ENCODE peak calls at places on chromosome 9, in seven cellular contexts. One of them, this sample, is unnamed.

GRCh38 chr9:117704024-117704575 is at the start of gene TLR4:
- DNase-seq in left lobe of liver: peak; percentile 67
- DNase-seq in stimulated activated CD4-positive, alpha-beta T cell treated with anti-CD3 and anti-CD28 coated beads, Interleukin-12 subunit alpha, Interleukin-12 subunit beta, amount 100 ng/mL, for 4 hours: no peak
- DNase-seq in germinal center: peak; percentile 56
- DNase-seq in mucosa of descending colon: peak; percentile 66
- DNase-seq in activated CD8-positive, alpha-beta T cell treated with anti-CD3 and anti-CD28 coated beads for 36 hours: no peak
- DNase-seq in GM04503: peak; percentile 51
- DNase-seq in this sample: peak; percentile 92

GRCh38 chr9:88464851-88465250 is 70.1 kb upstream of the NXNL2 start:
- DNase-seq in left lobe of liver: no peak
- DNase-seq in stimulated activated CD4-positive, alpha-beta T cell treated with anti-CD3 and anti-CD28 coated beads, Interleukin-12 subunit alpha, Interleukin-12 subunit beta, amount 100 ng/mL, for 4 hours: no peak
- DNase-seq in germinal center: no peak
- DNase-seq in mucosa of descending colon: no peak
- DNase-seq in activated CD8-positive, alpha-beta T cell treated with anti-CD3 and anti-CD28 coated beads for 36 hours: no peak
- DNase-seq in GM04503: no peak
- DNase-seq in this sample: no peak

GRCh38 chr9:109771084-109771483 is 8.9 kb upstream of the PALM2AKAP2 start:
- DNase-seq in left lobe of liver: no peak
- DNase-seq in stimulated activated CD4-positive, alpha-beta T cell treated with anti-CD3 and anti-CD28 coated beads, Interleukin-12 subunit alpha, Interleukin-12 subunit beta, amount 100 ng/mL, for 4 hours: no peak
- DNase-seq in germinal center: no peak
- DNase-seq in mucosa of descending colon: no peak
- DNase-seq in activated CD8-positive, alpha-beta T cell treated with anti-CD3 and anti-CD28 coated beads for 36 hours: no peak
- DNase-seq in GM04503: peak; percentile 66
- DNase-seq in this sample: no peak

GRCh38 chr9:133440884-133441283 is 18.7 kb downstream of the ADAMTS13 start:
- DNase-seq in left lobe of liver: no peak
- DNase-seq in stimulated activated CD4-positive, alpha-beta T cell treated with anti-CD3 and anti-CD28 coated beads, Interleukin-12 subunit alpha, Interleukin-12 subunit beta, amount 100 ng/mL, for 4 hours: no peak
- DNase-seq in germinal center: peak; percentile 88
- DNase-seq in mucosa of descending colon: no peak
- DNase-seq in activated CD8-positive, alpha-beta T cell treated with anti-CD3 and anti-CD28 coated beads for 36 hours: no peak
- DNase-seq in GM04503: no peak
- DNase-seq in this sample: no peak

GRCh38 chr9:113756476-113757198 is 119.5 kb upstream of the ZNF618 start:
- DNase-seq in left lobe of liver: no peak
- DNase-seq in stimulated activated CD4-positive, alpha-beta T cell treated with anti-CD3 and anti-CD28 coated beads, Interleukin-12 subunit alpha, Interleukin-12 subunit beta, amount 100 ng/mL, for 4 hours: no peak
- DNase-seq in germinal center: no peak
- DNase-seq in mucosa of descending colon: no peak
- DNase-seq in activated CD8-positive, alpha-beta T cell treated with anti-CD3 and anti-CD28 coated beads for 36 hours: no peak
- DNase-seq in GM04503: no peak
- DNase-seq in this sample: peak; percentile 9

GRCh38 chr9:109145062-109145461 is 22.0 kb downstream of the FRRS1L start:
- DNase-seq in left lobe of liver: no peak
- DNase-seq in stimulated activated CD4-positive, alpha-beta T cell treated with anti-CD3 and anti-CD28 coated beads, Interleukin-12 subunit alpha, Interleukin-12 subunit beta, amount 100 ng/mL, for 4 hours: no peak
- DNase-seq in germinal center: no peak
- DNase-seq in mucosa of descending colon: no peak
- DNase-seq in activated CD8-positive, alpha-beta T cell treated with anti-CD3 and anti-CD28 coated beads for 36 hours: no peak
- DNase-seq in GM04503: no peak
- DNase-seq in this sample: no peak

GRCh38 chr9:83509372-83509771 is 28.8 kb downstream of the FRMD3 start:
- DNase-seq in left lobe of liver: no peak
- DNase-seq in stimulated activated CD4-positive, alpha-beta T cell treated with anti-CD3 and anti-CD28 coated beads, Interleukin-12 subunit alpha, Interleukin-12 subunit beta, amount 100 ng/mL, for 4 hours: no peak
- DNase-seq in germinal center: no peak
- DNase-seq in mucosa of descending colon: no peak
- DNase-seq in activated CD8-positive, alpha-beta T cell treated with anti-CD3 and anti-CD28 coated beads for 36 hours: no peak
- DNase-seq in GM04503: peak; percentile 78
- DNase-seq in this sample: no peak

GRCh38 chr9:25891534-25891933 is 213.3 kb upstream of the TUSC1 start:
- DNase-seq in left lobe of liver: no peak
- DNase-seq in stimulated activated CD4-positive, alpha-beta T cell treated with anti-CD3 and anti-CD28 coated beads, Interleukin-12 subunit alpha, Interleukin-12 subunit beta, amount 100 ng/mL, for 4 hours: no peak
- DNase-seq in germinal center: no peak
- DNase-seq in mucosa of descending colon: no peak
- DNase-seq in activated CD8-positive, alpha-beta T cell treated with anti-CD3 and anti-CD28 coated beads for 36 hours: no peak
- DNase-seq in GM04503: no peak
- DNase-seq in this sample: no peak

GRCh38 chr9:21015122-21015815 is 16.2 kb downstream of the HACD4 start:
- DNase-seq in left lobe of liver: no peak
- DNase-seq in stimulated activated CD4-positive, alpha-beta T cell treated with anti-CD3 and anti-CD28 coated beads, Interleukin-12 subunit alpha, Interleukin-12 subunit beta, amount 100 ng/mL, for 4 hours: no peak
- DNase-seq in germinal center: no peak
- DNase-seq in mucosa of descending colon: no peak
- DNase-seq in activated CD8-positive, alpha-beta T cell treated with anti-CD3 and anti-CD28 coated beads for 36 hours: no peak
- DNase-seq in GM04503: no peak
- DNase-seq in this sample: no peak

GRCh38 chr9:100933656-100934055 is 94.9 kb upstream of the PLPPR1 start:
- DNase-seq in left lobe of liver: no peak
- DNase-seq in stimulated activated CD4-positive, alpha-beta T cell treated with anti-CD3 and anti-CD28 coated beads, Interleukin-12 subunit alpha, Interleukin-12 subunit beta, amount 100 ng/mL, for 4 hours: no peak
- DNase-seq in germinal center: no peak
- DNase-seq in mucosa of descending colon: no peak
- DNase-seq in activated CD8-positive, alpha-beta T cell treated with anti-CD3 and anti-CD28 coated beads for 36 hours: no peak
- DNase-seq in GM04503: peak; percentile 14
- DNase-seq in this sample: no peak

GRCh38 chr9:127225747-127226646 is 38.6 kb upstream of the GARNL3 start:
- DNase-seq in left lobe of liver: no peak
- DNase-seq in stimulated activated CD4-positive, alpha-beta T cell treated with anti-CD3 and anti-CD28 coated beads, Interleukin-12 subunit alpha, Interleukin-12 subunit beta, amount 100 ng/mL, for 4 hours: no peak
- DNase-seq in germinal center: no peak
- DNase-seq in mucosa of descending colon: no peak
- DNase-seq in activated CD8-positive, alpha-beta T cell treated with anti-CD3 and anti-CD28 coated beads for 36 hours: peak; percentile 9
- DNase-seq in GM04503: no peak
- DNase-seq in this sample: no peak

GRCh38 chr9:131227112-131228058 is 48.9 kb downstream of the FAM78A start:
- DNase-seq in left lobe of liver: no peak
- DNase-seq in stimulated activated CD4-positive, alpha-beta T cell treated with anti-CD3 and anti-CD28 coated beads, Interleukin-12 subunit alpha, Interleukin-12 subunit beta, amount 100 ng/mL, for 4 hours: no peak
- DNase-seq in germinal center: no peak
- DNase-seq in mucosa of descending colon: no peak
- DNase-seq in activated CD8-positive, alpha-beta T cell treated with anti-CD3 and anti-CD28 coated beads for 36 hours: no peak
- DNase-seq in GM04503: no peak
- DNase-seq in this sample: no peak

GRCh38 chr9:127530206-127530941 is 79.1 kb downstream of the LRSAM1 start:
- DNase-seq in left lobe of liver: no peak
- DNase-seq in stimulated activated CD4-positive, alpha-beta T cell treated with anti-CD3 and anti-CD28 coated beads, Interleukin-12 subunit alpha, Interleukin-12 subunit beta, amount 100 ng/mL, for 4 hours: no peak
- DNase-seq in germinal center: no peak
- DNase-seq in mucosa of descending colon: no peak
- DNase-seq in activated CD8-positive, alpha-beta T cell treated with anti-CD3 and anti-CD28 coated beads for 36 hours: no peak
- DNase-seq in GM04503: no peak
- DNase-seq in this sample: no peak

GRCh38 chr9:130262771-130263170 is 2.8 kb upstream of the HMCN2 start:
- DNase-seq in left lobe of liver: no peak
- DNase-seq in stimulated activated CD4-positive, alpha-beta T cell treated with anti-CD3 and anti-CD28 coated beads, Interleukin-12 subunit alpha, Interleukin-12 subunit beta, amount 100 ng/mL, for 4 hours: no peak
- DNase-seq in germinal center: no peak
- DNase-seq in mucosa of descending colon: no peak
- DNase-seq in activated CD8-positive, alpha-beta T cell treated with anti-CD3 and anti-CD28 coated beads for 36 hours: no peak
- DNase-seq in GM04503: no peak
- DNase-seq in this sample: no peak

GRCh38 chr9:28342815-28343338 is 769.6 kb upstream of the C9orf72 start:
- DNase-seq in left lobe of liver: no peak
- DNase-seq in stimulated activated CD4-positive, alpha-beta T cell treated with anti-CD3 and anti-CD28 coated beads, Interleukin-12 subunit alpha, Interleukin-12 subunit beta, amount 100 ng/mL, for 4 hours: no peak
- DNase-seq in germinal center: no peak
- DNase-seq in mucosa of descending colon: no peak
- DNase-seq in activated CD8-positive, alpha-beta T cell treated with anti-CD3 and anti-CD28 coated beads for 36 hours: no peak
- DNase-seq in GM04503: no peak
- DNase-seq in this sample: peak; percentile 9

GRCh38 chr9:14924821-14925220 is 14.6 kb upstream of the FREM1 start:
- DNase-seq in left lobe of liver: no peak
- DNase-seq in stimulated activated CD4-positive, alpha-beta T cell treated with anti-CD3 and anti-CD28 coated beads, Interleukin-12 subunit alpha, Interleukin-12 subunit beta, amount 100 ng/mL, for 4 hours: no peak
- DNase-seq in germinal center: no peak
- DNase-seq in mucosa of descending colon: no peak
- DNase-seq in activated CD8-positive, alpha-beta T cell treated with anti-CD3 and anti-CD28 coated beads for 36 hours: no peak
- DNase-seq in GM04503: peak; percentile 36
- DNase-seq in this sample: peak; percentile 62

GRCh38 chr9:36164989-36165388 is 4.2 kb upstream of the CCIN start:
- DNase-seq in left lobe of liver: no peak
- DNase-seq in stimulated activated CD4-positive, alpha-beta T cell treated with anti-CD3 and anti-CD28 coated beads, Interleukin-12 subunit alpha, Interleukin-12 subunit beta, amount 100 ng/mL, for 4 hours: no peak
- DNase-seq in germinal center: no peak
- DNase-seq in mucosa of descending colon: no peak
- DNase-seq in activated CD8-positive, alpha-beta T cell treated with anti-CD3 and anti-CD28 coated beads for 36 hours: no peak
- DNase-seq in GM04503: no peak
- DNase-seq in this sample: no peak

GRCh38 chr9:126915281-126915816 is 767 bp downstream of the RALGPS1 start:
- DNase-seq in left lobe of liver: peak; percentile 55
- DNase-seq in stimulated activated CD4-positive, alpha-beta T cell treated with anti-CD3 and anti-CD28 coated beads, Interleukin-12 subunit alpha, Interleukin-12 subunit beta, amount 100 ng/mL, for 4 hours: peak; percentile 25
- DNase-seq in germinal center: peak; percentile 85
- DNase-seq in mucosa of descending colon: peak; percentile 92
- DNase-seq in activated CD8-positive, alpha-beta T cell treated with anti-CD3 and anti-CD28 coated beads for 36 hours: peak; percentile 39
- DNase-seq in GM04503: no peak
- DNase-seq in this sample: no peak

GRCh38 chr9:96875460-96876142 is 21.3 kb upstream of the ZNF782 start:
- DNase-seq in left lobe of liver: peak; percentile 78
- DNase-seq in stimulated activated CD4-positive, alpha-beta T cell treated with anti-CD3 and anti-CD28 coated beads, Interleukin-12 subunit alpha, Interleukin-12 subunit beta, amount 100 ng/mL, for 4 hours: peak; percentile 30
- DNase-seq in germinal center: peak; percentile 64
- DNase-seq in mucosa of descending colon: peak; percentile 77
- DNase-seq in activated CD8-positive, alpha-beta T cell treated with anti-CD3 and anti-CD28 coated beads for 36 hours: peak; percentile 81
- DNase-seq in GM04503: no peak
- DNase-seq in this sample: peak; percentile 91

GRCh38 chr9:107720511-107720910 is 230.9 kb upstream of the KLF4 start:
- DNase-seq in left lobe of liver: no peak
- DNase-seq in stimulated activated CD4-positive, alpha-beta T cell treated with anti-CD3 and anti-CD28 coated beads, Interleukin-12 subunit alpha, Interleukin-12 subunit beta, amount 100 ng/mL, for 4 hours: no peak
- DNase-seq in germinal center: no peak
- DNase-seq in mucosa of descending colon: no peak
- DNase-seq in activated CD8-positive, alpha-beta T cell treated with anti-CD3 and anti-CD28 coated beads for 36 hours: no peak
- DNase-seq in GM04503: no peak
- DNase-seq in this sample: no peak

GRCh38 chr9:134139081-134139480 is 3.2 kb downstream of the WDR5 start:
- DNase-seq in left lobe of liver: no peak
- DNase-seq in stimulated activated CD4-positive, alpha-beta T cell treated with anti-CD3 and anti-CD28 coated beads, Interleukin-12 subunit alpha, Interleukin-12 subunit beta, amount 100 ng/mL, for 4 hours: no peak
- DNase-seq in germinal center: no peak
- DNase-seq in mucosa of descending colon: no peak
- DNase-seq in activated CD8-positive, alpha-beta T cell treated with anti-CD3 and anti-CD28 coated beads for 36 hours: no peak
- DNase-seq in GM04503: no peak
- DNase-seq in this sample: no peak

GRCh38 chr9:89732952-89733349 is 128.1 kb downstream of the GADD45G start:
- DNase-seq in left lobe of liver: no peak
- DNase-seq in stimulated activated CD4-positive, alpha-beta T cell treated with anti-CD3 and anti-CD28 coated beads, Interleukin-12 subunit alpha, Interleukin-12 subunit beta, amount 100 ng/mL, for 4 hours: no peak
- DNase-seq in germinal center: no peak
- DNase-seq in mucosa of descending colon: no peak
- DNase-seq in activated CD8-positive, alpha-beta T cell treated with anti-CD3 and anti-CD28 coated beads for 36 hours: no peak
- DNase-seq in GM04503: no peak
- DNase-seq in this sample: no peak

GRCh38 chr9:16884952-16885513 is 14.6 kb upstream of the BNC2 start:
- DNase-seq in left lobe of liver: no peak
- DNase-seq in stimulated activated CD4-positive, alpha-beta T cell treated with anti-CD3 and anti-CD28 coated beads, Interleukin-12 subunit alpha, Interleukin-12 subunit beta, amount 100 ng/mL, for 4 hours: no peak
- DNase-seq in germinal center: no peak
- DNase-seq in mucosa of descending colon: no peak
- DNase-seq in activated CD8-positive, alpha-beta T cell treated with anti-CD3 and anti-CD28 coated beads for 36 hours: no peak
- DNase-seq in GM04503: peak; percentile 59
- DNase-seq in this sample: peak; percentile 41

GRCh38 chr9:101463397-101463796 is 27.8 kb upstream of the ALDOB start:
- DNase-seq in left lobe of liver: no peak
- DNase-seq in stimulated activated CD4-positive, alpha-beta T cell treated with anti-CD3 and anti-CD28 coated beads, Interleukin-12 subunit alpha, Interleukin-12 subunit beta, amount 100 ng/mL, for 4 hours: no peak
- DNase-seq in germinal center: no peak
- DNase-seq in mucosa of descending colon: no peak
- DNase-seq in activated CD8-positive, alpha-beta T cell treated with anti-CD3 and anti-CD28 coated beads for 36 hours: no peak
- DNase-seq in GM04503: no peak
- DNase-seq in this sample: no peak

GRCh38 chr9:135065151-135065550 is 22.3 kb upstream of the OLFM1 start:
- DNase-seq in left lobe of liver: no peak
- DNase-seq in stimulated activated CD4-positive, alpha-beta T cell treated with anti-CD3 and anti-CD28 coated beads, Interleukin-12 subunit alpha, Interleukin-12 subunit beta, amount 100 ng/mL, for 4 hours: no peak
- DNase-seq in germinal center: no peak
- DNase-seq in mucosa of descending colon: peak; percentile 31
- DNase-seq in activated CD8-positive, alpha-beta T cell treated with anti-CD3 and anti-CD28 coated beads for 36 hours: no peak
- DNase-seq in GM04503: no peak
- DNase-seq in this sample: no peak

GRCh38 chr9:125272697-125273096 is 11.1 kb downstream of the GAPVD1 start:
- DNase-seq in left lobe of liver: no peak
- DNase-seq in stimulated activated CD4-positive, alpha-beta T cell treated with anti-CD3 and anti-CD28 coated beads, Interleukin-12 subunit alpha, Interleukin-12 subunit beta, amount 100 ng/mL, for 4 hours: no peak
- DNase-seq in germinal center: no peak
- DNase-seq in mucosa of descending colon: no peak
- DNase-seq in activated CD8-positive, alpha-beta T cell treated with anti-CD3 and anti-CD28 coated beads for 36 hours: no peak
- DNase-seq in GM04503: no peak
- DNase-seq in this sample: no peak

GRCh38 chr9:132637351-132637750 is 32.4 kb downstream of the DDX31 start:
- DNase-seq in left lobe of liver: no peak
- DNase-seq in stimulated activated CD4-positive, alpha-beta T cell treated with anti-CD3 and anti-CD28 coated beads, Interleukin-12 subunit alpha, Interleukin-12 subunit beta, amount 100 ng/mL, for 4 hours: no peak
- DNase-seq in germinal center: no peak
- DNase-seq in mucosa of descending colon: peak; percentile 61
- DNase-seq in activated CD8-positive, alpha-beta T cell treated with anti-CD3 and anti-CD28 coated beads for 36 hours: no peak
- DNase-seq in GM04503: no peak
- DNase-seq in this sample: no peak

GRCh38 chr9:89536145-89536574 is 38.2 kb upstream of the SEMA4D start:
- DNase-seq in left lobe of liver: no peak
- DNase-seq in stimulated activated CD4-positive, alpha-beta T cell treated with anti-CD3 and anti-CD28 coated beads, Interleukin-12 subunit alpha, Interleukin-12 subunit beta, amount 100 ng/mL, for 4 hours: no peak
- DNase-seq in germinal center: no peak
- DNase-seq in mucosa of descending colon: no peak
- DNase-seq in activated CD8-positive, alpha-beta T cell treated with anti-CD3 and anti-CD28 coated beads for 36 hours: peak; percentile 47
- DNase-seq in GM04503: no peak
- DNase-seq in this sample: no peak

GRCh38 chr9:13001989-13002580 is 227.3 kb downstream of the LURAP1L start:
- DNase-seq in left lobe of liver: no peak
- DNase-seq in stimulated activated CD4-positive, alpha-beta T cell treated with anti-CD3 and anti-CD28 coated beads, Interleukin-12 subunit alpha, Interleukin-12 subunit beta, amount 100 ng/mL, for 4 hours: no peak
- DNase-seq in germinal center: no peak
- DNase-seq in mucosa of descending colon: no peak
- DNase-seq in activated CD8-positive, alpha-beta T cell treated with anti-CD3 and anti-CD28 coated beads for 36 hours: no peak
- DNase-seq in GM04503: no peak
- DNase-seq in this sample: peak; percentile 91